ENCODE peak calls at places on chromosomes 13 and 19, in seven cellular contexts. W is AG04450, V is coronary artery, F is cardiac muscle cell, C is A549, I is endodermal cell, R is hepatocyte. G is an unnamed sample.

GRCh38 chr19:16591803-16592556 is 19.8 kb upstream of the SLC35E1 start:
- DNase-seq in F (no peak), R (no peak), C (no peak), I (no peak), W (no peak), V (no peak), G (no peak)

GRCh38 chr13:110546933-110547332 is 14.6 kb downstream of the RAB20 start:
- DNase-seq in W (peak), C (peak), R (peak), I (no peak), V (no peak), F (no peak), G (no peak)

GRCh38 chr13:110062777-110063442 is 244.0 kb downstream of the COL4A1 start:
- DNase-seq in F (no peak), R (no peak), C (no peak), I (no peak), V (no peak), W (no peak), G (no peak)

GRCh38 chr19:17165715-17166114 is 49.4 kb upstream of the USE1 start:
- DNase-seq in V (no peak), I (no peak), W (no peak), C (no peak), F (no peak), R (no peak), G (no peak)

GRCh38 chr13:113901231-113901630 is 37.4 kb upstream of the GAS6 start:
- DNase-seq in F (no peak), V (peak), W (no peak), C (no peak), I (peak), R (no peak), G (no peak)

GRCh38 chr19:6059996-6060599 is 50.2 kb downstream of the RFX2 start:
- DNase-seq in W (no peak), I (no peak), F (no peak), V (peak), C (no peak), R (no peak), G (no peak)

GRCh38 chr13:79519252-79519651 is 38.3 kb downstream of the NDFIP2 start:
- DNase-seq in F (no peak), I (no peak), R (no peak), V (no peak), W (no peak), C (peak), G (no peak)

GRCh38 chr13:88429862-88430261 is 758.7 kb downstream of the SLITRK5 start:
- DNase-seq in R (no peak), W (no peak), F (peak), C (no peak), I (no peak), V (no peak), G (no peak)

GRCh38 chr13:77810430-77810829 is 108.2 kb downstream of the EDNRB start:
- DNase-seq in W (no peak), F (peak), C (peak), R (no peak), V (no peak), I (no peak), G (peak)

GRCh38 chr19:926595-927043 is 784 bp downstream of the ARID3A start:
- DNase-seq in I (peak), V (no peak), W (no peak), F (peak), R (peak), C (peak), G (no peak)

GRCh38 chr13:41058229-41059070 is 2.9 kb upstream of the WBP4 start:
- DNase-seq in F (peak), I (no peak), W (no peak), C (no peak), V (no peak), R (no peak), G (no peak)

GRCh38 chr13:73299787-73300186 is 241.0 kb downstream of the KLF5 start:
- DNase-seq in R (no peak), F (no peak), W (peak), C (no peak), V (no peak), I (no peak), G (no peak)

GRCh38 chr19:8449830-8450229 is 5.1 kb downstream of the HNRNPM start:
- DNase-seq in F (no peak), W (no peak), C (no peak), I (peak), R (no peak), V (no peak), G (no peak)

GRCh38 chr13:50244913-50245574 is 229.8 kb downstream of the KCNRG start:
- DNase-seq in F (no peak), V (no peak), R (peak), C (peak), I (no peak), W (peak), G (peak)

GRCh38 chr13:112857914-112858490 is 111.0 kb upstream of the MCF2L start:
- DNase-seq in R (no peak), V (no peak), I (peak), C (no peak), F (no peak), W (no peak), G (no peak)

GRCh38 chr13:110157718-110158117 is 149.2 kb downstream of the COL4A1 start:
- DNase-seq in F (no peak), R (no peak), V (no peak), W (no peak), C (no peak), I (peak), G (no peak)

GRCh38 chr19:12800873-12801465 is 631 bp downstream of the PRDX2 start:
- DNase-seq in I (peak), R (peak), C (no peak), F (peak), V (no peak), W (no peak), G (no peak)

GRCh38 chr13:91135376-91135775 is 212.1 kb upstream of the MIR17HG start:
- DNase-seq in C (no peak), V (no peak), F (no peak), R (no peak), W (no peak), I (no peak), G (no peak)

GRCh38 chr13:66859078-66859477 is 371.1 kb downstream of the PCDH9 start:
- DNase-seq in V (no peak), F (no peak), W (no peak), C (no peak), R (no peak), I (no peak), G (no peak)

GRCh38 chr19:2631213-2631821 is 71.2 kb downstream of the GNG7 start:
- DNase-seq in I (no peak), F (no peak), R (no peak), V (no peak), C (no peak), W (no peak), G (peak)

GRCh38 chr13:97631158-97631557 is 197.2 kb downstream of the RAP2A start:
- DNase-seq in V (no peak), R (no peak), I (peak), W (no peak), C (no peak), F (no peak), G (no peak)

GRCh38 chr19:32317045-32317444 is 28.4 kb upstream of the ZNF507 start:
- DNase-seq in I (peak), F (no peak), R (no peak), W (no peak), V (no peak), C (no peak), G (no peak)

GRCh38 chr13:25241007-25241406 is 46.3 kb downstream of the MTMR6 start:
- DNase-seq in F (no peak), C (no peak), V (no peak), I (no peak), R (no peak), W (no peak), G (no peak)

GRCh38 chr13:114212096-114212495 is 22.6 kb upstream of the CDC16 start:
- DNase-seq in F (no peak), V (no peak), I (no peak), C (no peak), W (no peak), R (no peak), G (no peak)

GRCh38 chr13:19573072-19573716 is 11.9 kb upstream of the TPTE2 start:
- DNase-seq in R (no peak), W (no peak), I (no peak), F (no peak), C (no peak), V (no peak), G (no peak)

GRCh38 chr19:9786342-9786741 is 17.8 kb upstream of the ZNF846 start:
- DNase-seq in R (no peak), V (no peak), I (no peak), W (no peak), C (no peak), F (no peak), G (no peak)

GRCh38 chr13:101785858-101786257 is 333.4 kb downstream of the ITGBL1 start:
- DNase-seq in C (peak), F (peak), W (no peak), I (peak), V (no peak), R (peak), G (no peak)

GRCh38 chr13:112885782-112886268 is 83.2 kb upstream of the MCF2L start:
- DNase-seq in V (peak), W (peak), R (peak), C (peak), I (peak), F (peak), G (no peak)

GRCh38 chr19:18205180-18205915 is 1.5 kb upstream of the RAB3A start:
- DNase-seq in R (peak), W (peak), I (peak), V (peak), C (no peak), F (peak), G (no peak)

GRCh38 chr13:37640499-37640898 is 41.9 kb upstream of the POSTN start:
- DNase-seq in I (no peak), C (peak), W (peak), V (no peak), F (peak), R (peak), G (no peak)

GRCh38 chr19:12064266-12065099 is at the start of gene ZNF844:
- DNase-seq in V (peak), C (no peak), R (peak), W (peak), F (peak), I (peak), G (peak)

GRCh38 chr19:18479964-18480723 is 41.7 kb downstream of the ELL start:
- DNase-seq in F (no peak), V (no peak), W (no peak), I (no peak), R (no peak), C (no peak), G (no peak)

GRCh38 chr13:30032263-30032662 is 181.8 kb upstream of the UBL3 start:
- DNase-seq in I (peak), C (no peak), V (no peak), F (no peak), R (no peak), W (no peak), G (no peak)

GRCh38 chr13:30030141-30030750 is 179.8 kb upstream of the UBL3 start:
- DNase-seq in F (no peak), I (no peak), R (no peak), W (no peak), C (no peak), V (no peak), G (no peak)

GRCh38 chr13:30034448-30034795 is 184.0 kb upstream of the UBL3 start:
- DNase-seq in R (no peak), W (no peak), F (no peak), V (no peak), I (no peak), C (no peak), G (no peak)

GRCh38 chr13:30033681-30034447 is 183.4 kb upstream of the UBL3 start:
- DNase-seq in I (peak), C (peak), W (peak), F (peak), R (peak), V (no peak), G (no peak)

DNA sequence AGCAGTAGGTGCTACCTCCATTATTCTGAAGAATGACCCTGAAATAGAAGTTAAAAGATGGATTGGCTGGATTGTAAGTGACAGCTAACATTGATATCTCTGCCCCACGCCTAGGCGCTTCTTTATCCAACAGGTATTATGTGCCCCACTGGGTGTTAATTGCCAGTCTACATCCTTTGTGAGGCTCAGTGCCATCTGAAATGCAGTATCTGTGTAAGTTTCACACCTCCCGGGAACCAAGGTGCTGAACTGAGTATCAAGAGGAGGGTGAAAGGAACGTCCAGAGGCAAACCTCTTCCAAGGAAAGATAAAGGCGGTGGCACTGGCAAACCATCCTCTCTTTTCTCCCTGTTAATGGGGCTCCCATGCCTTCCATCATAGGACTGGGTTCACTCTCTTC is 181.1 kb upstream of the UBL3 start:
- DNase-seq in C (no peak), I (peak), W (no peak), V (no peak), R (no peak), F (no peak), G (no peak)
- TF ChIP-seq CTCF in C (no peak), I (no peak), W (no peak), V (no peak), R (no peak), F (no peak), G (no peak)

GRCh38 chr13:99991806-99992242 is 10.2 kb downstream of the ZIC2 start:
- DNase-seq in I (no peak), V (no peak), W (no peak), F (no peak), R (no peak), C (no peak), G (no peak)
- H3K4me3 ChIP-seq in I (no peak), V (no peak), W (no peak), F (no peak), R (no peak), C (no peak), G (no peak)

DNA sequence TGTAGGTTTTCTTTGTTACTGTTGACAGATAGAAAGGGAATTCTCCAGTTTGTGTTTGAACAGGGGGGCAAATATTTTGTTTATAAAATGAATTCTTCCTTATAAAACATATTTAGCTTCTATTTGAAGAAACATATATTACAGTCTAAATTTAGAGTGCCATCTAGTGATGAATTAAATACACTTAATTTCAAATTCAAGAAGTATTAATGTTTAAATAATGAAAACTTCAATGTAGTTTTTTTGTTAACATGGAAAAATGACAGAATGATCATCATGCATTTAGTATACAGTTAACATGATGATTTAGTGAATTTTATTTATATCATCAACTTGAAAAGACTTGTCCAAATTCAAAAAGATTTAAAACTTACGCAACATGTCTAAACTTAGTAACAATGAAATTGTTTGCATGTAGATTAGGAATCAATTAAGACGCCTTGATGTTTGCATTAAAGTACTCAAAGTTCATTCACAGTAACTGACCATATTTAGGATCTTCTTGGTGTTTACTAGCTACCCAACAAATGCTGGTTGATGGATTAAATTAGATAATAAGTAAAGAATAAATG is 765.9 kb upstream of the SLITRK1 start:
- DNase-seq in C (no peak), W (no peak), R (no peak), F (no peak), I (no peak), V (no peak), G (no peak)
- TF ChIP-seq CTCF in C (peak), W (peak), R (peak), F (peak), I (no peak), V (no peak), G (no peak)

DNA sequence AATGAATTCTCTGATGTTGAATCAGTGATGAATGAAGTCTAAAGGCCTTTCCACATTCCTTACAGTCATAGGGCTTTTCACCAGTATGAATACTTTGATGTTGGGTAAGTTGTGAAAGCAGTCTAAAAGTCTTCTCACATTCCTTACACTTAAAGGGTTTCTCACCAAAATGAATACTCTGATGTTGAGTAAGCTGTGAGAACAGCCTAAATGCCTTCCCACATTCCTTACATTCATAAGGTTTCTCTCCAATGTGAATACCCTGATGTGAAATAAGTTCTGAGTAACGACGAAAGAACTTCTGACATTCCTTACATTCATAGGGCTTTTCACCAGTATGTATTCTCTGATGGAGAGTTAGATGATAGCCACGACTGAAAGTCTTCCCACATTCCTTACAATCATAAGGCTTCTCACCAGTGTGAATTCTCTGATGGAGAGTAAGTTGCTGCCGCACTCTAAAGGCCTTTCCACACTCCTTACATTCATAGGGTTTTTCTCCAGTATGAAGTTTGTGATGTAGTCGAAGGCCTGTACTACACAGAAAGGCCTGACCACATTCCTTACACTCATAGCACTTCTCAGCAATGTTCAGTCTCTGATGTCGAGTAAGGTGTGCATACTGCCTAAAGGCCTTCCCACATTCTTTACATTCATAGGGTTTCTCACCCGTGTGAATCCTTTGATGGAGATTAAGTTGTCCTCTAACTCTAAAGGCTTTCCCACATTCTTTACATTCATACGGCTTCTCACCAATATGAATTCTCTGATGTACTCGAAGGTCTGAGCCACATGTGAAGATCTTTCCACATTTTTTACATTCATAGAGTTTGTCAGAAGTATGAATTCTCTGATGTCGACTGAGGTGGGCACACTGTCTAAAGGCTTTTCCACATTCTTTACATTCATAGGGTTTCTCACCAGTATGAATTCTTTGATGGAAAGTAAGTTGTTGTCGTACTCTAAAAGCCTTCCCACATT is 19.9 kb downstream of the ZFP30 start:
- DNase-seq in F (no peak), V (no peak), C (peak), R (no peak), I (no peak), W (no peak), G (no peak)
- H3K4me3 ChIP-seq in F (no peak), V (peak), C (no peak), R (no peak), I (peak), W (no peak), G (no peak)